ENCODE peak calls at places on chromosomes 12 and 14, in five cellular contexts. I, E, P, A and U are unnamed samples.

GRCh38 chr14:58455593-58456265 is 28.2 kb downstream of the KIAA0586 start:
- DNase-seq in A (no peak), E (no peak), I (no peak), P (no peak), U (no peak)

GRCh38 chr12:43132291-43132690 is 419.7 kb downstream of the ADAMTS20 start:
- DNase-seq in E (no peak), A (no peak), P (no peak), I (no peak), U (no peak)

GRCh38 chr12:15536446-15536845 is 214.1 kb downstream of the PTPRO start:
- DNase-seq in A (no peak), P (no peak), I (no peak), E (no peak), U (no peak)

GRCh38 chr12:7396418-7396817 is 47.5 kb downstream of the CD163L1 start:
- DNase-seq in E (no peak), P (no peak), I (no peak), A (no peak), U (no peak)

GRCh38 chr14:61347771-61348443 is 26.5 kb downstream of the PRKCH start:
- DNase-seq in I (no peak), E (no peak), P (no peak), A (no peak), U (no peak)

GRCh38 chr12:10285919-10286318 is 21.8 kb upstream of the KLRD1 start:
- DNase-seq in E (no peak), A (no peak), I (no peak), P (no peak), U (no peak)

GRCh38 chr12:104201238-104202001 is 14.2 kb upstream of the TXNRD1 start:
- DNase-seq in P (peak), A (no peak), E (no peak), I (peak), U (peak)

GRCh38 chr14:21874946-21875345 is 201.3 kb upstream of the OR4E1 start:
- DNase-seq in A (no peak), I (no peak), E (no peak), P (no peak), U (no peak)

GRCh38 chr12:113860059-113860820 is 105.9 kb downstream of the RBM19 start:
- DNase-seq in P (peak), E (no peak), I (no peak), A (no peak), U (no peak)

GRCh38 chr12:23954332-23954731 is 4.9 kb upstream of the SOX5 start:
- DNase-seq in P (no peak), E (no peak), A (no peak), I (peak), U (no peak)

GRCh38 chr14:95679995-95680735 is 6.1 kb upstream of the TCL1B start:
- DNase-seq in A (no peak), P (no peak), I (no peak), E (no peak), U (no peak)

GRCh38 chr14:50007123-50007903 is 109.1 kb downstream of the VCPKMT start:
- DNase-seq in I (no peak), P (no peak), E (no peak), A (no peak), U (no peak)

GRCh38 chr14:67263499-67264149 is 22.4 kb downstream of the PALS1 start:
- DNase-seq in A (no peak), E (no peak), I (peak), P (no peak), U (no peak)

GRCh38 chr12:53047221-53048032 is 2.4 kb upstream of the TNS2 start:
- DNase-seq in E (peak), A (peak), P (peak), I (peak), U (peak)

GRCh38 chr14:85281921-85282320 is 248.0 kb upstream of the FLRT2 start:
- DNase-seq in A (no peak), I (peak), E (no peak), P (no peak), U (no peak)

GRCh38 chr14:85279407-85279806 is 250.5 kb upstream of the FLRT2 start:
- DNase-seq in P (no peak), A (no peak), I (no peak), E (no peak), U (no peak)

GRCh38 chr14:85276829-85277228 is 253.1 kb upstream of the FLRT2 start:
- DNase-seq in E (no peak), P (no peak), I (no peak), A (no peak), U (no peak)

GRCh38 chr14:85280074-85280473 is 249.9 kb upstream of the FLRT2 start:
- DNase-seq in A (no peak), E (no peak), I (no peak), P (no peak), U (no peak)
- TF ChIP-seq CTCF in A (no peak), E (no peak), I (no peak), P (no peak), U (no peak)

GRCh38 chr12:25976289-25976688 is 17.8 kb downstream of the RASSF8 start:
- DNase-seq in I (no peak), P (no peak), E (no peak), A (no peak), U (no peak)
- TF ChIP-seq CTCF in I (no peak), P (no peak), E (no peak), A (no peak), U (no peak)

GRCh38 chr14:86153480-86153879 is 623.5 kb downstream of the FLRT2 start:
- DNase-seq in I (no peak), P (no peak), E (no peak), A (no peak), U (no peak)
- TF ChIP-seq CTCF in I (no peak), P (peak), E (no peak), A (no peak), U (peak)

GRCh38 chr14:72745991-72746980 is 147.6 kb downstream of the DPF3 start:
- DNase-seq in I (peak), A (peak), P (no peak), E (no peak), U (no peak)
- TF ChIP-seq CTCF in I (peak), A (no peak), P (no peak), E (no peak), U (no peak)

DNA sequence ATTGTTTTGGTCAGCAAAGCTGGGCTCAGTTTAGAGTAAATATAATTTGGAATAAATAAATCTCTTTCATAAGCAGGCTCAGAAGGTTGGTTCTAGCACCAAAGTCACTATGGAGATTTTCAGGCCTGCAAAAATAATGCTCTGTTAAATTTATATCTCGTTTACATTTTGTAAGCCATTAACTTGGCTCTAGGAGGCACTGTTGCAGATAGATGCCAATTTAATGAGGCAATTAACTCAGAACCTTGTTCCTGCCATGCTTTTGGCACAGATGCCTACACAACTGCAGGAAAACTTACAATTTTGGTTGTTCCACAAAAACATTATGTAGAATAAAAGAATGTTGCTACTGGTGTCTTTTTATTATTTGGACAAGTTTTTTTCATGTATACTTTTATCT is 428.1 kb downstream of the FLRT2 start:
- DNase-seq in E (no peak), A (no peak), I (no peak), P (no peak), U (no peak)
- TF ChIP-seq CTCF in E (no peak), A (no peak), I (no peak), P (no peak), U (no peak)

GRCh38 chr14:89096946-89097345 is 272.5 kb downstream of the TTC8 start:
- DNase-seq in A (no peak), P (no peak), E (no peak), I (no peak), U (no peak)
- TF ChIP-seq CTCF in A (no peak), P (no peak), E (no peak), I (no peak), U (no peak)